ENCODE peak calls at places on chromosome 4, in six cellular contexts. N is H9, T is mammary epithelial cell, O is IMR-90, K is kidney, J is colonic mucosa. U is an unnamed sample. For H3K4me1, the result is how much of the 10 kb centered on the place peaks cover.

GRCh38 chr4:53925050-53925605 is 139.3 kb downstream of the CHIC2 start:
- DNase-seq in N (no peak), T (peak), O (no peak), K (no peak), J (no peak), U (no peak)

GRCh38 chr4:83285022-83285387 is 407 bp upstream of the COQ2 start:
- DNase-seq in N (no peak), T (peak), O (peak), K (no peak), J (peak), U (peak)

GRCh38 chr4:16931906-16932305 is 33.5 kb upstream of the LDB2 start:
- DNase-seq in N (no peak), T (no peak), O (peak), K (no peak), J (no peak), U (no peak)

GRCh38 chr4:56181140-56181950 is 205.9 kb downstream of the AASDH start:
- DNase-seq in N (no peak), T (peak), O (no peak), K (no peak), J (no peak), U (no peak)

GRCh38 chr4:186227221-186227620 is at the start of gene KLKB1:
- DNase-seq in N (no peak), T (no peak), O (no peak), K (no peak), J (no peak), U (no peak)

GRCh38 chr4:109877400-109877799 is 29.5 kb downstream of the LRIT3 start:
- DNase-seq in N (no peak), T (no peak), O (no peak), K (no peak), J (no peak), U (no peak)

GRCh38 chr4:152408514-152409327 is 127.2 kb downstream of the FBXW7 start:
- DNase-seq in N (no peak), T (peak), O (peak), K (no peak), J (peak), U (no peak)

GRCh38 chr4:1309261-1310010 is 19.7 kb downstream of the MAEA start:
- DNase-seq in N (peak), T (peak), O (peak), K (peak), J (peak), U (peak)

GRCh38 chr4:79042079-79042674 is 102.9 kb upstream of the PAQR3 start:
- DNase-seq in N (no peak), T (peak), O (peak), K (no peak), J (peak), U (no peak)

GRCh38 chr4:84258905-84259830 is 239.9 kb downstream of the NKX6-1 start:
- DNase-seq in N (peak), T (peak), O (peak), K (no peak), J (no peak), U (peak)

GRCh38 chr4:119585771-119586170 is 42.8 kb downstream of the PDE5A start:
- DNase-seq in N (no peak), T (peak), O (peak), K (no peak), J (no peak), U (no peak)

GRCh38 chr4:147927377-147928137 is 195.7 kb downstream of the ARHGAP10 start:
- DNase-seq in N (no peak), T (no peak), O (peak), K (no peak), J (no peak), U (no peak)

GRCh38 chr4:105551968-105552746 is at the start of gene ARHGEF38:
- DNase-seq in N (peak), T (peak), O (peak), K (peak), J (peak), U (peak)

GRCh38 chr4:36303430-36304137 is 22.2 kb downstream of the DTHD1 start:
- DNase-seq in N (no peak), T (no peak), O (no peak), K (no peak), J (no peak), U (no peak)

GRCh38 chr4:132062611-132063239 is 1086.4 kb upstream of the PCDH10 start:
- DNase-seq in N (no peak), T (no peak), O (no peak), K (peak), J (no peak), U (no peak)

GRCh38 chr4:2924765-2925301 is 38.4 kb downstream of the NOP14 start:
- DNase-seq in N (no peak), T (no peak), O (no peak), K (peak), J (no peak), U (no peak)

GRCh38 chr4:2607822-2608221 is 71.4 kb downstream of the FAM193A start:
- DNase-seq in N (no peak), T (no peak), O (no peak), K (no peak), J (no peak), U (no peak)

GRCh38 chr4:24840362-24840761 is 45.0 kb downstream of the SOD3 start:
- DNase-seq in N (no peak), T (no peak), O (no peak), K (no peak), J (no peak), U (no peak)

GRCh38 chr4:6777636-6778281 is 4.8 kb upstream of the KIAA0232 start:
- DNase-seq in N (no peak), T (no peak), O (no peak), K (no peak), J (no peak), U (no peak)

GRCh38 chr4:61992351-61992750 is 792.2 kb downstream of the ADGRL3 start:
- DNase-seq in N (peak), T (no peak), O (no peak), K (no peak), J (no peak), U (no peak)

GRCh38 chr4:109472343-109472761 is 38.7 kb downstream of the SEC24B start:
- DNase-seq in N (no peak), T (peak), O (peak), K (no peak), J (no peak), U (no peak)

GRCh38 chr4:144355809-144356757 is 215.6 kb upstream of the GYPA start:
- DNase-seq in N (peak), T (peak), O (peak), K (no peak), J (peak), U (peak)

GRCh38 chr4:37717575-37717974 is 31.4 kb upstream of the RELL1 start:
- DNase-seq in N (no peak), T (peak), O (peak), K (no peak), J (no peak), U (no peak)

GRCh38 chr4:125486354-125486753 is 171.6 kb downstream of the FAT4 start:
- DNase-seq in N (no peak), T (no peak), O (no peak), K (no peak), J (no peak), U (no peak)

GRCh38 chr4:17094209-17094608 is 195.8 kb upstream of the LDB2 start:
- DNase-seq in N (no peak), T (no peak), O (no peak), K (no peak), J (no peak), U (no peak)

GRCh38 chr4:20839957-20840356 is 139.7 kb downstream of the PACRGL start:
- DNase-seq in N (no peak), T (peak), O (peak), K (no peak), J (no peak), U (no peak)

GRCh38 chr4:107801766-107802211 is 22.9 kb upstream of the SGMS2 start:
- DNase-seq in N (no peak), T (peak), O (peak), K (no peak), J (no peak), U (no peak)

GRCh38 chr4:24675723-24676122 is 91.4 kb upstream of the DHX15 start:
- DNase-seq in N (no peak), T (peak), O (no peak), K (no peak), J (no peak), U (no peak)

GRCh38 chr4:182293836-182294235 is 50.6 kb downstream of the TENM3 start:
- DNase-seq in N (peak), T (no peak), O (no peak), K (no peak), J (no peak), U (peak)

GRCh38 chr4:102387552-102388150 is 42.4 kb upstream of the SLC39A8 start:
- DNase-seq in N (no peak), T (no peak), O (no peak), K (no peak), J (no peak), U (no peak)

GRCh38 chr4:25163216-25163615 is 3.0 kb upstream of the SEPSECS start:
- DNase-seq in N (no peak), T (no peak), O (no peak), K (no peak), J (no peak), U (no peak)

GRCh38 chr4:100519205-100519604 is 1.4 kb upstream of the EMCN start:
- DNase-seq in N (no peak), T (no peak), O (no peak), K (no peak), J (no peak), U (no peak)

GRCh38 chr4:4461850-4462249 is 74.9 kb downstream of the NSG1 start:
- DNase-seq in N (no peak), T (no peak), O (no peak), K (no peak), J (no peak), U (no peak)

GRCh38 chr4:113181289-113182007 is 132.0 kb downstream of the ANK2 start:
- DNase-seq in N (no peak), T (no peak), O (no peak), K (no peak), J (no peak), U (no peak)

GRCh38 chr4:113179996-113180395 is 130.5 kb downstream of the ANK2 start:
- DNase-seq in N (no peak), T (no peak), O (peak), K (no peak), J (no peak), U (no peak)

GRCh38 chr4:113179091-113179490 is 129.6 kb downstream of the ANK2 start:
- DNase-seq in N (no peak), T (no peak), O (no peak), K (no peak), J (no peak), U (no peak)

GRCh38 chr4:113186960-113187757 is 137.7 kb downstream of the ANK2 start:
- DNase-seq in N (no peak), T (no peak), O (no peak), K (no peak), J (no peak), U (no peak)

GRCh38 chr4:113183032-113183573 is 133.7 kb downstream of the ANK2 start:
- DNase-seq in N (no peak), T (no peak), O (no peak), K (no peak), J (no peak), U (no peak)
- H3K9ac ChIP-seq in N (no peak), T (no peak), O (no peak), K (no peak), J (no peak), U (no peak)

GRCh38 chr4:184343400-184344177 is 125.9 kb upstream of the ENPP6 start:
- DNase-seq in N (peak), T (peak), O (peak), K (peak), J (peak), U (peak)
- H3K4me1 ChIP-seq in N (under half), T (under half), O (under half), K (under half), J (under half), U (under half)

GRCh38 chr4:89486673-89487072 is 179.1 kb upstream of the GPRIN3 start:
- DNase-seq in N (no peak), T (no peak), O (no peak), K (no peak), J (no peak), U (peak)

GRCh38 chr4:89486042-89486441 is 178.4 kb upstream of the GPRIN3 start:
- DNase-seq in N (no peak), T (peak), O (peak), K (no peak), J (no peak), U (no peak)

GRCh38 chr4:89482926-89483595 is 175.5 kb upstream of the GPRIN3 start:
- DNase-seq in N (no peak), T (no peak), O (no peak), K (no peak), J (no peak), U (no peak)

DNA sequence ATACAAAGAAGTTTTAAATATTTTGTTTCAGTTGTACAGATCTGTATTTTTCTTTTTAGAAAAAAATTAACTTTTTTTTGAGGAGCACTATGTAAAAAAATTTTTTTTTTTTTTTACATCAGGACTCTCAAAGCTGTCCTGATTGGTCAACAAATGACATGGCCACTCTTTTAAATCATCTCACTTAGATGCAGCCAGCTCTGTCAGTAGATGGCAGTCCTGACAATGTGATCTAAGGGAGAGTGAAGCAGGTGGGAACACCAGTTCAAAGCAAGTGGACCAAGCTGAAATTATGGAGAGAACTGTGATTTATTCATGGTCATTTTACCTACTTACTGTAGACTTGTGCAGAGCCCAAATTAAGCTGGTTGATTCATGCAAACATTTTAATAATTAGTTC is 174.6 kb upstream of the GPRIN3 start:
- DNase-seq in N (peak), T (peak), O (peak), K (no peak), J (no peak), U (peak)
- TF ChIP-seq CTCF in N (peak), T (peak), O (peak), K (peak), J (no peak), U (peak)

GRCh38 chr4:39464886-39465501 is 6.1 kb downstream of the LIAS start:
- DNase-seq in N (no peak), T (peak), O (peak), K (no peak), J (no peak), U (no peak)

GRCh38 chr4:39470402-39470801 is 11.5 kb downstream of the LIAS start:
- DNase-seq in N (no peak), T (no peak), O (no peak), K (no peak), J (no peak), U (no peak)

GRCh38 chr4:39469429-39470077 is 10.7 kb downstream of the LIAS start:
- DNase-seq in N (peak), T (peak), O (peak), K (no peak), J (peak), U (peak)

GRCh38 chr4:39466747-39467146 is 7.9 kb downstream of the LIAS start:
- DNase-seq in N (no peak), T (no peak), O (peak), K (no peak), J (no peak), U (no peak)

GRCh38 chr4:39467470-39467869 is 8.6 kb downstream of the LIAS start:
- DNase-seq in N (no peak), T (no peak), O (no peak), K (no peak), J (no peak), U (no peak)
- H3K9ac ChIP-seq in N (no peak), T (no peak), O (no peak), K (no peak), J (no peak), U (no peak)

DNA sequence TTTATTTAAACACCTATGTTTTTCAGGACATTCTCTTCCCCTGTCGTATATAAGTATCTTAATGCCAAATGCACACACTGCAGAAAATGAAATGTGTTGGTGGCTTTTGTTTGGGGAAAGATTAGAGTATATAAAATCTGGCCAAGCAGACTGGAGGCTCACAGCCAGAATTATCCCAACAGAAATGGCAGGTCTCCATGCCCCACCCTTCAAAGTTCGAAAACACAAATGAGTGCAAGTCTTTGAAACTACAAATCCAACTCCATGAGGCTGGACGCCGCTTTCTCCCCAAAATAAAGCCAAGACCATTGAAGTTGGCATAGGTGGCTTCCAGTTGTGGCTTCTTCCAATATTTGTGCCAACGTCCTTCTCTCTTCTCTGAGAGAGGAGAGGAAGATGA is 72.0 kb downstream of the APBB2 start:
- DNase-seq in N (no peak), T (no peak), O (no peak), K (no peak), J (no peak), U (no peak)
- H3K4me1 ChIP-seq in N (under half), T (half or more), O (under half), K (under half), J (under half), U (under half)